ENCODE peak calls at places on chromosome 4, in seven cellular contexts. Z is HepG2, B is Panc1, X is K562, F is upper lobe of left lung, C is GM12878, Q is HCT116. S is an unnamed sample.

GRCh38 chr4:23856630-23857029 is 33.2 kb downstream of the PPARGC1A start:
- ATAC-seq in C (no peak), F (peak; percentile 34), X (no peak), Z (peak; percentile 84), B (no peak), Q (no peak), S (no peak)

GRCh38 chr4:5051692-5052423 is 578 bp downstream of the STK32B start:
- ATAC-seq in Z (no peak), F (no peak), Q (no peak), B (peak; percentile 64), X (no peak), C (no peak), S (peak; percentile 30)

GRCh38 chr4:113069212-113069892 is 19.9 kb downstream of the ANK2 start:
- ATAC-seq in Q (peak; percentile 55), Z (peak; percentile 62), X (no peak), C (no peak), F (no peak), B (no peak), S (no peak)

GRCh38 chr4:117770269-117771087 is 263.8 kb upstream of the NDST3 start:
- ATAC-seq in Q (no peak), C (peak; percentile 52), Z (no peak), F (no peak), B (no peak), X (no peak), S (no peak)

GRCh38 chr4:5424211-5424610 is 284.1 kb downstream of the EVC2 start:
- ATAC-seq in F (no peak), X (no peak), Z (no peak), Q (no peak), C (no peak), B (no peak), S (no peak)

GRCh38 chr4:8577972-8578371 is 2.2 kb upstream of the GPR78 start:
- ATAC-seq in F (no peak), Q (no peak), X (no peak), B (no peak), C (no peak), Z (no peak), S (no peak)

GRCh38 chr4:105767579-105767978 is 59.0 kb downstream of the GSTCD start:
- ATAC-seq in Q (no peak), B (no peak), Z (peak; percentile 71), X (no peak), F (no peak), C (no peak), S (no peak)

GRCh38 chr4:162241857-162242256 is 78.1 kb upstream of the FSTL5 start:
- ATAC-seq in Z (no peak), C (no peak), X (no peak), F (no peak), B (no peak), Q (no peak), S (no peak)

GRCh38 chr4:178881937-178882336 is 1439.7 kb upstream of the AGA start:
- ATAC-seq in F (no peak), Z (no peak), B (no peak), Q (no peak), X (no peak), C (no peak), S (no peak)

GRCh38 chr4:126899382-126899801 is 733.4 kb upstream of the INTU start:
- ATAC-seq in B (no peak), C (no peak), Z (no peak), Q (peak; percentile 76), F (peak; percentile 68), X (no peak), S (peak; percentile 78)

GRCh38 chr4:80305466-80305865 is 30.1 kb upstream of the CFAP299 start:
- ATAC-seq in X (no peak), B (no peak), F (no peak), C (no peak), Q (no peak), Z (no peak), S (no peak)

GRCh38 chr4:73070072-73070385 is 513 bp upstream of the COX18 start:
- ATAC-seq in Q (peak; percentile 14), Z (peak; percentile 8), B (peak; percentile 28), X (peak; percentile 36), F (peak; percentile 8), C (peak; percentile 23), S (peak; percentile 0)

GRCh38 chr4:169756971-169757574 is 671 bp downstream of the HPF1 start:
- ATAC-seq in Q (peak; percentile 29), C (peak; percentile 50), X (peak; percentile 61), F (peak; percentile 7), Z (peak; percentile 53), B (peak; percentile 8), S (peak; percentile 6)

GRCh38 chr4:165009493-165010227 is 22.1 kb upstream of the TRIM60 start:
- ATAC-seq in C (peak; percentile 69), Q (no peak), F (no peak), Z (no peak), X (no peak), B (no peak), S (no peak)

DNA sequence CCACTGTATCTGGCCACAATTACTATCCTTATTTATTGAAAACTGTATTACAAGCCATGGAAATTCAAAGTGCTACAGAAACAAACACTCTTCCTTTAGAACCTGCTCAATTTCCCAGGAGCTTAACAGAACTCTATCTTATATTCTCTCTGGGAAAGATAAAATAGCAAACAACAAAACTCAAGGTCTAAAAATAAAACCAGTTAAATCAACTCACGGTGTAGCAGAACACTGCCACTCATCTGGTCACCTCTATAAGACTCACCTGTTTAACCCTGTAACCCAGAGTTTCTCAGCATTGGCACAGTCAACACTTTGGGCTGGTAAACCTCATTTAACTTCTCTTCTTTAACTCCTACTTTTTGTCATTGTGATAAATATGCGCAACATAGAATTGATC is 348.9 kb downstream of the DCHS2 start:
- ATAC-seq in Q (no peak), Z (no peak), C (no peak), X (no peak), F (no peak), B (no peak), S (no peak)
- H3K9me3 ChIP-seq in Q (no peaks in the 10 kb centered on the region), Z (no peaks in the 10 kb centered on the region), C (no peaks in the 10 kb centered on the region), X (no peaks in the 10 kb centered on the region), F (no peaks in the 10 kb centered on the region), B (no peaks in the 10 kb centered on the region), S (no peaks in the 10 kb centered on the region)

DNA sequence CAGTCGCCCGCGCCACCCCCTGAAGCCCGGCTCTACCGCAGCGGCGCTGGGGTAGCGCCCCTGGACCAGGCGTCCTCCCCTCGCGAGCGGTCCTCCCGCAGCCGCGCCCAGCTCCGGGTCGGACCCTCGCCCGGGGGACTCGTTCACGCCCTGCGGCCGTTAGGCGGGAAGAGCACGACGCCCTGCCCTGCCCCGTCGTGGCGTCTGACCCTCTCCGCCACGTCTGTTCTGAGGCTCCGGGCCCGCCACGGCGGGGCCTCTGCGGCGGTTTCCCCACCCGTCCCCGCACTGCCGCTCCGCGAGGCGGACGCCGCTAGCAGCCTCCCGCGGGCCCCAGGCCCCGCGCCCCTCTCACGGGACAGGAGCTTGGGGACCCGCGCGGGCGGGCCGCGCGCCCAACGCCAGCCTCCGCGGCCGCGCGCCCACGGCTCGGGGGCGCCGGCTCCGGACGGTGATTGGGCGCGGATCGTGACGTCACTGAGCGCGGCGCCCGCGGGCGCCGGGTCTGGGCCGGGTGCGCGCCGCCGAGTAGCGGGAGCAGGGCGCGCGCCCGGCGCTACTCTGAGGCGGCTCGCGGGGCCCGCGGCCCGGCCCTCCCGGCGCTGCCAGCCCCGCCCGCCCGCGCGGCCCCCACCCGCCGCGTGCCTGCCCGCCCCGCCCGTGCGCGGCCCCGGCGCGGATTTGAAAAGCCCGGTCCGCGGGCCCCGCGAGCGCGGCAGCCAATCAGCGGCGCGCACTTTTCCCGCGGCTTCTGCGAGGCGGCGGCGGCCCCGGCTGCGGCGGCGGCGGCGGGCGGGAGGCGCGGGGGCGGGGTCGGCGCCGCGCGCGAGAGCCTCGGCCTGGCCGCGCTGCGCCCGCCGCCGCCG is at the start of gene NSD2:
- ATAC-seq in X (peak; percentile 62), Z (peak; percentile 59), B (peak; percentile 82), C (peak; percentile 60), Q (peak; percentile 69), F (peak; percentile 86), S (peak; percentile 91)
- TF ChIP-seq POLR2AphosphoS5 in X (peak; percentile 61), Z (peak; percentile 57), B (peak; percentile 68), C (peak; percentile 74), Q (peak; percentile 86), F (peak; percentile 71), S (no peak)

GRCh38 chr4:15776871-15777648 is 1.1 kb upstream of the CD38 start:
- ATAC-seq in F (no peak), Z (no peak), B (no peak), C (no peak), Q (no peak), X (no peak), S (no peak)
- H3K27ac ChIP-seq in F (no peak overlapping the region), Z (no peak overlapping the region), B (no peak overlapping the region), C (no peak overlapping the region), Q (no peak overlapping the region), X (no peak overlapping the region), S (no peak overlapping the region)

GRCh38 chr4:35614120-35614519 is 630.2 kb downstream of the ARAP2 start:
- ATAC-seq in F (no peak), B (no peak), C (no peak), Z (no peak), X (no peak), Q (no peak), S (no peak)
- H3K9me3 ChIP-seq in F (no peaks in the 10 kb centered on the region), B (no peaks in the 10 kb centered on the region), C (no peaks in the 10 kb centered on the region), Z (no peaks in the 10 kb centered on the region), X (no peaks in the 10 kb centered on the region), Q (no peaks in the 10 kb centered on the region), S (no peaks in the 10 kb centered on the region)

DNA sequence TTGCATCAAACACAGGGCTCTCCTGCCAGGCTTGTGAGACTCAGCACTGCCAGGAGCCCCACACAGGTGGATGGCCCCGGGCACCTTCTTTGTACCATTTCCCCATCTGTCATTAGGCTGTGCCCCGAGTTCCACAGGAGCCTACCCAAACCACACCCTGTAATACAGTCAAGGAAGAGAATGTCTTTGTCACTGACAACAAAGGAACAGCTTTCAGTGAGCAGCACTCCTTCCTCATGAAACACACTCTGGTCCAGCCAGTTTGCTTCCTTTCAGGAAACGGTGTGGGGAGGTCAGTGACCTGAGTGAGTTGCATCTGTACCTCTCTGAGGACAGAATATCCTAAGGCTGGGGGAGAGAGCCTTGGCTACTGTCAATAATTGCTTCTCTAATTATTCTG is 53.7 kb downstream of the LNX1 start:
- ATAC-seq in B (no peak), F (no peak), Q (no peak), X (no peak), Z (no peak), C (no peak), S (no peak)
- TF ChIP-seq POLR2AphosphoS5 in B (no peak), F (no peak), Q (no peak), X (no peak), Z (no peak), C (no peak), S (no peak)

DNA sequence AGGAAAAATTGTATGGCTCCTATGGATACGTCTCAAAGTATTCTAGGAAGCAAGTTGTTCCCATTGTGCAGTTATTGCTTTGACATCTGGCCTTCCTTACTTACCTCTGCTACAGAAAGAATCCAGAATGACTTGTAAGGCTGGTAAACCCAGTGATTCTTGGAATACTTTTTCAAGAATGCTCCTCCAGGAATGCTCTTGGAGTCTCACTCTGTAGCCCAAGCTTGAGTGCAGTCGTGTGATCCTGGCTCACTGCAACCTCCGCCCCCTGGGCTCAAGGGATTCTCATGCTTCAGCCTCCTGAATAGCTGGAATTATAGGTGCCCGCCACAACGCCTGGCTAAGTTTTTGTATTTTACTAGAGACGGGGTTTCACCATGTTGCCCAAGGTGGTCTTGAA is 38.1 kb downstream of the GAB1 start:
- ATAC-seq in Q (no peak), Z (no peak), F (no peak), C (no peak), X (no peak), B (no peak), S (no peak)
- H3K27ac ChIP-seq in Q (no peak overlapping the region), Z (no peak overlapping the region), F (peak overlapping the region; percentile 23), C (no peak overlapping the region), X (no peak overlapping the region), B (no peak overlapping the region), S (peak overlapping the region; percentile 78)

GRCh38 chr4:253936-254756 is 51.1 kb downstream of the ZNF732 start:
- ATAC-seq in C (no peak), Z (no peak), F (no peak), B (no peak), Q (no peak), X (no peak), S (no peak)
- H3K9me3 ChIP-seq in C (peaks cover 5% of the 10 kb centered on the region), Z (peaks cover 88% of the 10 kb centered on the region), F (peaks cover 85% of the 10 kb centered on the region), B (peaks cover 34% of the 10 kb centered on the region), Q (peaks cover 19% of the 10 kb centered on the region), X (peaks cover 1% of the 10 kb centered on the region), S (no peaks in the 10 kb centered on the region)

S was measured in gastroesophageal sphincter.